ENCODE peak calls at places on chromosomes 2 and 18, in four cellular contexts. J, Y, G and W are unnamed samples.

GRCh38 chr2:137677466-137677865 is 286.8 kb upstream of the HNMT start:
- DNase-seq in J (no peak), Y (no peak), G (no peak), W (no peak)

GRCh38 chr2:11073791-11074190 is 81.5 kb upstream of the SLC66A3 start:
- DNase-seq in J (no peak), Y (peak; percentile 74), G (no peak), W (no peak)

GRCh38 chr2:98669675-98670074 is 61.3 kb downstream of the MGAT4A start:
- DNase-seq in J (peak; percentile 8), Y (no peak), G (no peak), W (no peak)

GRCh38 chr2:143205106-143205764 is 76.0 kb downstream of the ARHGAP15 start:
- DNase-seq in J (peak; percentile 4), Y (peak; percentile 8), G (no peak), W (no peak)

GRCh38 chr2:215899111-215900074 is 114.0 kb downstream of the MREG start:
- DNase-seq in J (no peak), Y (peak; percentile 67), G (no peak), W (no peak)

GRCh38 chr18:76347341-76347740 is 147.7 kb downstream of the ZNF516 start:
- DNase-seq in J (no peak), Y (no peak), G (no peak), W (no peak)

GRCh38 chr2:239114119-239114581 is 266.3 kb downstream of the TWIST2 start:
- DNase-seq in J (no peak), Y (peak; percentile 35), G (no peak), W (no peak)

GRCh38 chr2:18398833-18399232 is 161.6 kb downstream of the RDH14 start:
- DNase-seq in J (no peak), Y (no peak), G (no peak), W (no peak)

GRCh38 chr2:205700331-205701132 is 18.2 kb downstream of the NRP2 start:
- DNase-seq in J (peak; percentile 93), Y (peak; percentile 90), G (no peak), W (no peak)

GRCh38 chr2:18763338-18763737 is 174.0 kb upstream of the NT5C1B start:
- DNase-seq in J (no peak), Y (peak; percentile 50), G (no peak), W (no peak)

GRCh38 chr2:232927793-232928563 is 57.9 kb downstream of the SNORC start:
- DNase-seq in J (no peak), Y (no peak), G (peak; percentile 43), W (no peak)

GRCh38 chr2:134410831-134411231 is 157.0 kb downstream of the MGAT5 start:
- DNase-seq in J (no peak), Y (peak; percentile 62), G (no peak), W (no peak)

GRCh38 chr2:14756122-14756541 is 123.6 kb downstream of the LRATD1 start:
- DNase-seq in J (no peak), Y (peak; percentile 32), G (no peak), W (no peak)

GRCh38 chr2:204731996-204732395 is 186.7 kb downstream of the PARD3B start:
- DNase-seq in J (no peak), Y (peak; percentile 70), G (no peak), W (no peak)

GRCh38 chr2:202009019-202009481 is 24.6 kb upstream of the FZD7 start:
- DNase-seq in J (no peak), Y (no peak), G (no peak), W (no peak)

GRCh38 chr18:48333563-48333962 is 75.6 kb downstream of the ZBTB7C start:
- DNase-seq in J (no peak), Y (no peak), G (peak; percentile 24), W (no peak)

DNA sequence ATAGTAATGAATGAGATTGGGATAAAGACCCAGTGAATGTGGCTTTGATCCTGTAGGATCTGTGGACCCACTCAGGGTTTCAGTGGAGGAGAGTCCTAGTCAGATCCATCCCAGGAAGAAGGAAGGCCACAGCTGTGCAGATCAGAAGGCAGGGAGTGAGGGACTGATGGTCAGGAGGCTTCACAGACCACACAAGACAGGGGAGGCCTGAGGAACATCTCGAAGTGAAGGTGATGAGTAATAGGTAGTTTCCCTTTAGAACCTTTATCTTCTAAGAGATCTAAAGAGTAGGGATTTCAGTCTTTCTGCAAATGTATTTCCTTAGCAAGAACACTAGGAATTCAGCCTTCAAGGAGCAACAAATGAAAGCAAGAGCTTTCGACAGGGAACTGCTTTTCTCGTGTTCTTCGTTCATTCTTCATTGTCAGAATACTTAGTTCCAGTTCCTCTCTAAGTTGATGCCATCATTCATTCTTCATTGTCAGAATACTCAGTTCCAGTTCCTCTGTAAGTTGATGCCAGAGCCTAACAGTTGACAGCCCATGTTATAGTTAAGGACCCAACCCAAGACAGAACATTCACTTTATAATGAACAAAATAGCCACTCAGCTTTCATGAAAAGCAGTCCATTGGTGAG is 150.2 kb upstream of the EPAS1 start:
- DNase-seq in J (no peak), Y (no peak), G (no peak), W (no peak)
- TF ChIP-seq USF2 in J (no peak), Y (no peak), G (no peak), W (no peak)

GRCh38 chr2:128316777-128317185 is 1.9 kb downstream of the HS6ST1 start:
- DNase-seq in J (no peak), Y (no peak), G (no peak), W (no peak)
- TF ChIP-seq USF2 in J (no peak), Y (no peak), G (no peak), W (no peak)

GRCh38 chr2:74694281-74694680 is 40.2 kb downstream of the SEMA4F start:
- DNase-seq in J (no peak), Y (no peak), G (no peak), W (no peak)

GRCh38 chr2:74691955-74692354 is 37.9 kb downstream of the SEMA4F start:
- DNase-seq in J (no peak), Y (no peak), G (no peak), W (no peak)

GRCh38 chr2:74688881-74689280 is 34.8 kb downstream of the SEMA4F start:
- DNase-seq in J (no peak), Y (no peak), G (no peak), W (no peak)

GRCh38 chr2:74689671-74690070 is 35.6 kb downstream of the SEMA4F start:
- DNase-seq in J (no peak), Y (no peak), G (no peak), W (no peak)

GRCh38 chr2:74690571-74690970 is 36.5 kb downstream of the SEMA4F start:
- DNase-seq in J (peak; percentile 70), Y (peak; percentile 71), G (no peak), W (no peak)
- TF ChIP-seq USF2 in J (no peak), Y (no peak), G (no peak), W (no peak)

DNA sequence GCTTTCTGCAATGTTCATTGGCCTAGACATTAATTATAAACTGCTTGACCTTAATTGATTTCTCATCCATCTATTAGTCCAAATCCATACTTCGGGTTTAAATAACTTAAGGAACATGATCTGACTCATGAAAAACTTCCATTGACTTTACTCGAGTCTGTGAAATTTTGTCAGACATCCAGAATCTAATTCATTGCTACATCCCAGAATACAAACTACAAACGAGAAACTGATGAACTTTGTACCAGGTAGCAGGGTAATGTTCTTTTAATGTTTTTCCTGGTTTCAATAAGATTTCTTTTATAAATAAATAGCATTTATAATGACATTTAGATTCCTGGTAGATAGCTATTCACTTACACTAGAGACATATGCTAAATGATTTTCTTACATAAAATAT is 36.0 kb upstream of the IKZF2 start:
- DNase-seq in J (no peak), Y (peak; percentile 24), G (no peak), W (no peak)
- TF ChIP-seq USF2 in J (no peak), Y (no peak), G (no peak), W (no peak)

GRCh38 chr2:54956392-54956722 is 93.9 kb downstream of the RTN4 start:
- DNase-seq in J (no peak), Y (peak; percentile 52), G (no peak), W (no peak)
- TF ChIP-seq USF2 in J (no peak), Y (no peak), G (no peak), W (no peak)

GRCh38 chr2:75516378-75517122 is 44.2 kb downstream of the EVA1A start:
- DNase-seq in J (no peak), Y (no peak), G (no peak), W (no peak)
- TF ChIP-seq USF2 in J (no peak), Y (no peak), G (no peak), W (no peak)

DNA sequence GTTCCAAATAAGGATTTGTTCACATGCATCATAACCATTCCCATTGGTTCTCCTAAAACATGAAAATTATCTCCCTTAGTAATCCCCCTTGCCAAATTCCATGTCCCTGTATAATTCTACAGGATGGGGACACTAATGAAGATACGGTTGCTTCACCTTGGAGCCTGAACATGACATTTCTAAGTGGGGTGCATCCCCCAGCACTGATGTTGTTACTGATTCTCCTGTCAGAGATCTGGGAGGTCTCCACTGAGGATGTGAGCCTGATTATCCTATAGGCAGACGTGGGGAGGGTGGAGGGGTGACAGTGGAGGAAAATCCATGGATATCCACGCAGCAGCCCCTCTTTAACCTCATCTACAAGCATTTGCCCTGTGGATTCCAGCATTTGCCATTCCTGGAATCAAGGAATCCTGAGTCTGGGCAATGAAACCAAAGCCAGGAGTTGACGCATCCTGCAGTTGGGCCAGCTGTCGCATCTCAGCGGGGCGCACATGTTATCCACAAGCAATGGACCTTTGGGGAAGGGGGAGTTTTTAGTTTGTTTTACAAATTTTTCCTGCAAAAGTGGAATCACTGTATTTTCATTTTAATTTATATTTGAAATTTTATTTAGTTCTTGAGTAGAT is 57.3 kb downstream of the HK2 start:
- DNase-seq in J (no peak), Y (no peak), G (no peak), W (no peak)
- TF ChIP-seq USF2 in J (no peak), Y (no peak), G (no peak), W (no peak)

DNA sequence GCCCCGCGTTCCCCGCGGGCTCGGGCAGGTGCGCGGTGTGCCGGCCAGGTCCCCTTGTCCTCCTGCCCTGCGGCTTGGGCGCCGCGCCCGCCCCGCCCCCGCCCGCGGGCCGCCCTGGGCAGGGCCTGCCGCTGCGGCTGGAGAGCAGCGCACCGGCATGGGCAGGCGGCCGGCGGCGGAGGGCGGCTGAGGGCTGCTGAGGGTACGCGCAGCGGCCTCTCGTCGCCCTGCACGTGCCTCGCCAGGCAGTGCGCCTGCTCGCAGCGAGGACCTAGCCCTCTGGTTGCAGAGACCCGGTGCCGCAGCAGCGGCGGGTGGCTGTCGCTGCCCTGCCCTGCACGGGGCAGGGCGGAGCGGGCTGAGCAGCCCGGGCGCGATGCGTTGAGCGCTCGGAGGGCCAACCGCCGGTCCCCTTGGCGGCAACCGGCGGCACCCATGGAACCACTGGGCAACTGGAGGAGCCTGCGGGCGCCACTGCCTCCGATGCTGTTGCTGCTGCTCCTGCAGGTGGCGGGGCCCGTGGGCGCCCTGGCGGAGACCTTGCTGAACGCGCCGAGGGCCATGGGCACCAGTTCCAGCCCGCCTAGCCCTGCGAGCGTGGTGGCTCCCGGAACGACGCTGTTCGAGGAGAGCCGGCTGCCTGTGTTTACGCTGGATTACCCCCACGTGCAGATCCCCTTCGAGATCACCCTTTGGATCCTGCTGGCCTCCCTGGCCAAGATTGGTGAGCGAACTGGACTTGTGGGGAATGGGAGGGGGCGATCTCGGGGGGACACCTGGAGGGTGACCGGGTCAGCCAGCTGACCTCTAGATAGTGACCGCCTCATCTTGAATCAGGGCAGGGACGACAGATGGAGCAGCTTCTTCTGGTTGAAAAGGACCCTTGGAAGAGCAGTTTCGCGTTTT is at the start of gene SLC9A2:
- DNase-seq in J (peak; percentile 52), Y (no peak), G (peak; percentile 69), W (peak; percentile 77)
- TF ChIP-seq USF2 in J (no peak), Y (no peak), G (peak; percentile 37), W (no peak)